ENCODE peak calls at places on chromosomes 4 and X, in four cellular contexts. Z is NCI-H1105 treated with DMSO at 0.1 percent for 48 hours; S is NCI-H82; L is naive thymus-derived CD8-positive, alpha-beta T cell. E is an unnamed sample.

GRCh38 chr4:155371432-155372043 is 5.2 kb downstream of the MAP9 start:
- DNase-seq in Z (peak), S (peak), L (peak), E (no peak)

GRCh38 chrX:30308263-30309138 is 689 bp downstream of the NR0B1 start:
- DNase-seq in L (no peak), Z (no peak), S (peak), E (peak)

GRCh38 chr4:137909910-137910309 is 332.2 kb downstream of the SLC7A11 start:
- DNase-seq in S (peak), Z (peak), L (no peak), E (no peak)

GRCh38 chr4:184453402-184454160 is 20.8 kb downstream of the IRF2 start:
- DNase-seq in Z (no peak), L (peak), S (no peak), E (peak)

GRCh38 chr4:152398060-152398459 is 137.8 kb downstream of the FBXW7 start:
- DNase-seq in S (peak), Z (peak), L (no peak), E (no peak)

GRCh38 chr4:21366312-21366711 is 582.3 kb downstream of the KCNIP4 start:
- DNase-seq in Z (no peak), S (no peak), L (no peak), E (no peak)

GRCh38 chr4:189021831-189022230 is 882.6 kb downstream of the TRIML1 start:
- DNase-seq in S (no peak), Z (no peak), L (no peak), E (no peak)

GRCh38 chr4:139018971-139019758 is 3.6 kb downstream of the NOCT start:
- DNase-seq in S (peak), L (no peak), Z (no peak), E (no peak)

GRCh38 chrX:149570668-149571067 is 16.6 kb downstream of the MAGEA9B start:
- DNase-seq in S (no peak), L (no peak), Z (no peak), E (no peak)

GRCh38 chrX:6053126-6053625 is 175.5 kb downstream of the NLGN4X start:
- DNase-seq in Z (peak), L (no peak), S (no peak), E (no peak)

GRCh38 chr4:139606600-139607301 is 50.7 kb upstream of the SETD7 start:
- DNase-seq in Z (no peak), L (no peak), S (peak), E (no peak)

GRCh38 chr4:5045099-5045498 is 6.2 kb upstream of the STK32B start:
- DNase-seq in Z (no peak), L (no peak), S (no peak), E (no peak)

GRCh38 chr4:17018013-17018412 is 119.6 kb upstream of the LDB2 start:
- DNase-seq in L (no peak), S (no peak), Z (no peak), E (no peak)

GRCh38 chr4:165965503-165965902 is 92.5 kb downstream of the TLL1 start:
- DNase-seq in S (no peak), Z (no peak), L (no peak), E (no peak)

GRCh38 chrX:107574054-107574683 is 54.1 kb upstream of the PRPS1 start:
- DNase-seq in L (no peak), S (no peak), Z (no peak), E (no peak)

GRCh38 chr4:175646802-175647201 is 165.3 kb downstream of the GPM6A start:
- DNase-seq in Z (no peak), S (no peak), L (no peak), E (no peak)

GRCh38 chrX:42107495-42108139 is 184.3 kb upstream of the CASK start:
- DNase-seq in S (no peak), L (no peak), Z (no peak), E (no peak)

GRCh38 chr4:2836391-2836859 is 7.2 kb upstream of the ADD1 start:
- DNase-seq in L (no peak), S (no peak), Z (no peak), E (no peak)

GRCh38 chr4:41866799-41867677 is 68.2 kb upstream of the TMEM33 start:
- DNase-seq in S (peak), L (no peak), Z (no peak), E (peak)

E was measured in endothelial cell.